ENCODE peak calls at places on chromosomes 16 and 17, in nine cellular contexts. Y is stimulated activated CD8-positive, alpha-beta memory T cell treated with anti-CD3 and anti-CD28 coated beads, Interleukin-12 subunit alpha, Interleukin-12 subunit beta, amount 100 ng/mL, for 4 hours; T is astrocyte of the spinal cord; P is GM04504; I is body of pancreas; G is GM04503; A is C1 segment of cervical spinal cord; W is H9; E is NCI-H1417. V is an unnamed sample.

GRCh38 chr17:4881761-4882555 is 17.4 kb upstream of the C17orf107 start:
- DNase-seq in W (peak; percentile 88), A (peak; percentile 77), T (peak; percentile 33), G (no peak), I (peak; percentile 76), E (peak; percentile 59), Y (peak; percentile 36), P (no peak), V (peak; percentile 80)

GRCh38 chr17:76240461-76241204 is at the start of gene RNF157:
- DNase-seq in W (peak; percentile 91), Y (peak; percentile 56), T (peak; percentile 43), A (peak; percentile 77), I (peak; percentile 58), P (no peak), E (peak; percentile 68), G (no peak), V (peak; percentile 94)

GRCh38 chr16:79628501-79628975 is 28.0 kb upstream of the MAF start:
- DNase-seq in E (no peak), G (no peak), A (no peak), P (no peak), Y (peak; percentile 28), I (no peak), W (no peak), T (peak; percentile 95), V (no peak)

GRCh38 chr16:8572919-8573724 is 17.2 kb downstream of the TMEM114 start:
- DNase-seq in P (peak; percentile 4), T (peak; percentile 62), E (peak; percentile 18), G (peak; percentile 3), W (peak; percentile 56), Y (no peak), I (no peak), A (no peak), V (peak; percentile 62)

GRCh38 chr16:1159973-1160772 is 7.3 kb downstream of the CACNA1H start:
- DNase-seq in I (peak; percentile 79), T (no peak), P (no peak), W (no peak), A (peak; percentile 31), G (no peak), E (no peak), Y (no peak), V (no peak)

GRCh38 chr16:67166883-67167168 is 2.3 kb downstream of the HSF4 start:
- DNase-seq in G (no peak), E (no peak), P (no peak), Y (no peak), T (no peak), W (no peak), A (no peak), I (no peak), V (no peak)

GRCh38 chr17:75008373-75008772 is 4.1 kb upstream of the MRPL58 start:
- DNase-seq in Y (no peak), T (no peak), I (no peak), P (no peak), G (no peak), A (no peak), W (no peak), E (peak; percentile 65), V (no peak)

GRCh38 chr16:86975445-86975844 is 341.7 kb downstream of the C16orf95 start:
- DNase-seq in T (peak; percentile 98), A (no peak), G (no peak), E (peak; percentile 2), P (no peak), I (no peak), W (peak; percentile 85), Y (no peak), V (no peak)

GRCh38 chr17:2398655-2399571 is 1.9 kb downstream of the MNT start:
- DNase-seq in I (peak; percentile 63), Y (peak; percentile 51), E (peak; percentile 76), A (peak; percentile 65), W (peak; percentile 89), G (no peak), P (peak; percentile 60), T (peak; percentile 79), V (peak; percentile 78)

GRCh38 chr17:9239821-9240658 is 218.7 kb downstream of the NTN1 start:
- DNase-seq in P (no peak), Y (peak; percentile 54), A (peak; percentile 52), E (peak; percentile 43), G (no peak), W (peak; percentile 83), I (peak; percentile 89), T (peak; percentile 39), V (peak; percentile 84)

GRCh38 chr17:51638909-51639308 is 378.6 kb downstream of the UTP18 start:
- DNase-seq in G (no peak), W (no peak), P (no peak), E (no peak), I (no peak), T (no peak), Y (no peak), A (no peak), V (no peak)

GRCh38 chr17:79749156-79749815 is 18.5 kb downstream of the ENPP7 start:
- DNase-seq in P (peak; percentile 37), W (no peak), T (peak; percentile 65), E (no peak), I (no peak), A (no peak), Y (no peak), G (peak; percentile 64), V (no peak)

GRCh38 chr16:56286819-56287218 is 95.5 kb downstream of the GNAO1 start:
- DNase-seq in E (no peak), I (no peak), W (no peak), Y (no peak), P (no peak), G (no peak), A (no peak), T (no peak), V (no peak)

GRCh38 chr17:73976676-73977521 is 226.6 kb upstream of the RPL38 start:
- DNase-seq in Y (no peak), E (peak; percentile 62), G (no peak), T (no peak), I (no peak), P (no peak), A (no peak), W (no peak), V (no peak)

GRCh38 chr17:9880582-9880999 is 24.5 kb downstream of the RCVRN start:
- DNase-seq in E (no peak), W (no peak), I (peak; percentile 55), A (no peak), T (peak; percentile 35), Y (no peak), G (no peak), P (no peak), V (no peak)

GRCh38 chr16:22397459-22397858 is 23.0 kb upstream of the CDR2 start:
- DNase-seq in E (no peak), I (no peak), Y (no peak), A (no peak), G (peak; percentile 93), T (peak; percentile 91), P (peak; percentile 89), W (no peak), V (no peak)

GRCh38 chr16:22375117-22375962 is 921 bp upstream of the CDR2 start:
- DNase-seq in A (no peak), E (peak; percentile 72), P (no peak), Y (no peak), W (no peak), G (no peak), T (no peak), I (no peak), V (no peak)

GRCh38 chr16:19844945-19845641 is 39.6 kb downstream of the GPRC5B start:
- DNase-seq in Y (no peak), E (no peak), T (peak; percentile 80), I (no peak), G (peak; percentile 77), W (no peak), A (no peak), P (peak; percentile 80), V (no peak)

GRCh38 chr16:57091200-57091989 is 988 bp upstream of the CPNE2 start:
- DNase-seq in I (peak; percentile 51), T (peak; percentile 50), Y (no peak), A (no peak), W (peak; percentile 76), E (peak; percentile 46), P (no peak), G (no peak), V (peak; percentile 58)

GRCh38 chr17:18055597-18055996 is 16.4 kb downstream of the GID4 start:
- DNase-seq in A (no peak), T (no peak), W (no peak), P (no peak), I (no peak), E (no peak), Y (no peak), G (no peak), V (no peak)

GRCh38 chr16:87715658-87716057 is 50.1 kb downstream of the KLHDC4 start:
- DNase-seq in I (no peak), T (peak; percentile 14), E (no peak), P (no peak), G (no peak), A (no peak), W (no peak), Y (no peak), V (no peak)

GRCh38 chr16:4373356-4373908 is 1.8 kb downstream of the VASN start:
- DNase-seq in W (no peak), I (no peak), Y (no peak), G (no peak), T (no peak), E (peak; percentile 50), A (no peak), P (no peak), V (no peak)

GRCh38 chr16:9008335-9009260 is 44.9 kb upstream of the USP7 start:
- DNase-seq in Y (peak; percentile 33), A (peak; percentile 29), G (no peak), E (peak; percentile 78), P (no peak), I (peak; percentile 75), W (peak; percentile 89), T (peak; percentile 55), V (peak; percentile 88)

GRCh38 chr16:75024591-75024990 is 25.8 kb downstream of the ZNRF1 start:
- DNase-seq in P (no peak), A (no peak), W (no peak), E (no peak), Y (no peak), G (no peak), T (no peak), I (no peak), V (no peak)

GRCh38 chr17:17941015-17941414 is 31.2 kb downstream of the TOM1L2 start:
- DNase-seq in I (no peak), W (no peak), P (no peak), A (no peak), T (no peak), E (no peak), G (no peak), Y (no peak), V (no peak)

GRCh38 chr17:64599187-64599676 is 62.9 kb downstream of the SMURF2 start:
- DNase-seq in I (peak; percentile 5), A (no peak), G (no peak), E (no peak), T (peak; percentile 36), Y (peak; percentile 23), P (no peak), W (peak; percentile 41), V (no peak)

GRCh38 chr17:8700546-8700945 is 44.1 kb downstream of the CCDC42 start:
- DNase-seq in E (no peak), G (no peak), T (no peak), I (no peak), W (no peak), Y (no peak), P (no peak), A (no peak), V (no peak)

GRCh38 chr16:77591347-77591746 is 131.0 kb upstream of the NUDT7 start:
- DNase-seq in E (peak; percentile 48), Y (no peak), I (no peak), W (no peak), T (no peak), G (no peak), P (no peak), A (no peak), V (no peak)

GRCh38 chr16:69847643-69848042 is 85.5 kb downstream of the WWP2 start:
- DNase-seq in T (no peak), I (no peak), Y (no peak), A (no peak), P (no peak), W (no peak), G (no peak), E (no peak), V (no peak)

GRCh38 chr16:72311426-72311825 is 139.5 kb upstream of the PMFBP1 start:
- DNase-seq in W (no peak), T (no peak), P (no peak), Y (no peak), I (no peak), A (no peak), G (no peak), E (no peak), V (no peak)

GRCh38 chr17:64384253-64385186 is 6.1 kb downstream of the PECAM1 start:
- DNase-seq in T (peak; percentile 55), W (no peak), E (no peak), P (no peak), A (no peak), Y (no peak), I (no peak), G (no peak), V (no peak)